ENCODE peak calls at places on chromosome 22, in seven cellular contexts. One of them, this sample, is unnamed.
A peak's percentile ranks its signal among the peaks of the same experiment; 100 is the strongest.

GRCh38 chr22:20834725-20835124 is 23.9 kb downstream of the PI4KA start:
- DNase-seq in A549: no peak
- DNase-seq in thoracic aorta: no peak
- DNase-seq in AG04450: no peak
- DNase-seq in choroid plexus epithelial cell: no peak
- DNase-seq in mucosa of descending colon: no peak
- DNase-seq in heart right ventricle: no peak
- DNase-seq in this sample: no peak

GRCh38 chr22:48884292-48884691 is 943.4 kb downstream of the BRD1 start:
- DNase-seq in A549: no peak
- DNase-seq in thoracic aorta: no peak
- DNase-seq in AG04450: no peak
- DNase-seq in choroid plexus epithelial cell: no peak
- DNase-seq in mucosa of descending colon: no peak
- DNase-seq in heart right ventricle: no peak
- DNase-seq in this sample: no peak

GRCh38 chr22:30007361-30007760 is 72.9 kb upstream of the HORMAD2 start:
- DNase-seq in A549: no peak
- DNase-seq in thoracic aorta: no peak
- DNase-seq in AG04450: no peak
- DNase-seq in choroid plexus epithelial cell: no peak
- DNase-seq in mucosa of descending colon: no peak
- DNase-seq in heart right ventricle: no peak
- DNase-seq in this sample: no peak

GRCh38 chr22:29148036-29148435 is 57.7 kb upstream of the EMID1 start:
- DNase-seq in A549: no peak
- DNase-seq in thoracic aorta: no peak
- DNase-seq in AG04450: no peak
- DNase-seq in choroid plexus epithelial cell: no peak
- DNase-seq in mucosa of descending colon: no peak
- DNase-seq in heart right ventricle: no peak
- DNase-seq in this sample: no peak

GRCh38 chr22:30121988-30122387 is 41.7 kb downstream of the HORMAD2 start:
- DNase-seq in A549: no peak
- DNase-seq in thoracic aorta: no peak
- DNase-seq in AG04450: no peak
- DNase-seq in choroid plexus epithelial cell: no peak
- DNase-seq in mucosa of descending colon: no peak
- DNase-seq in heart right ventricle: no peak
- DNase-seq in this sample: no peak

GRCh38 chr22:27705391-27706080 is 96.0 kb downstream of the MN1 start:
- DNase-seq in A549: no peak
- DNase-seq in thoracic aorta: no peak
- DNase-seq in AG04450: no peak
- DNase-seq in choroid plexus epithelial cell: no peak
- DNase-seq in mucosa of descending colon: no peak
- DNase-seq in heart right ventricle: no peak
- DNase-seq in this sample: no peak

GRCh38 chr22:46113110-46113909 is 37.0 kb upstream of the PPARA start:
- DNase-seq in A549: no peak
- DNase-seq in thoracic aorta: no peak
- DNase-seq in AG04450: no peak
- DNase-seq in choroid plexus epithelial cell: no peak
- DNase-seq in mucosa of descending colon: no peak
- DNase-seq in heart right ventricle: peak; percentile 36
- DNase-seq in this sample: no peak

GRCh38 chr22:47102648-47103047 is 340.2 kb downstream of the TBC1D22A start:
- DNase-seq in A549: no peak
- DNase-seq in thoracic aorta: no peak
- DNase-seq in AG04450: no peak
- DNase-seq in choroid plexus epithelial cell: no peak
- DNase-seq in mucosa of descending colon: no peak
- DNase-seq in heart right ventricle: no peak
- DNase-seq in this sample: no peak

GRCh38 chr22:29079218-29079901 is 6.5 kb downstream of the KREMEN1 start:
- DNase-seq in A549: no peak
- DNase-seq in thoracic aorta: no peak
- DNase-seq in AG04450: no peak
- DNase-seq in choroid plexus epithelial cell: no peak
- DNase-seq in mucosa of descending colon: peak; percentile 62
- DNase-seq in heart right ventricle: no peak
- DNase-seq in this sample: no peak

GRCh38 chr22:26330971-26331625 is 98.0 kb upstream of the ASPHD2 start:
- DNase-seq in A549: peak; percentile 45
- DNase-seq in thoracic aorta: no peak
- DNase-seq in AG04450: no peak
- DNase-seq in choroid plexus epithelial cell: peak; percentile 62
- DNase-seq in mucosa of descending colon: no peak
- DNase-seq in heart right ventricle: no peak
- DNase-seq in this sample: peak; percentile 32

GRCh38 chr22:48199667-48200066 is 1437.2 kb downstream of the TBC1D22A start:
- DNase-seq in A549: no peak
- DNase-seq in thoracic aorta: no peak
- DNase-seq in AG04450: no peak
- DNase-seq in choroid plexus epithelial cell: no peak
- DNase-seq in mucosa of descending colon: no peak
- DNase-seq in heart right ventricle: no peak
- DNase-seq in this sample: no peak

GRCh38 chr22:30830907-30831306 is 136.2 kb downstream of the OSBP2 start:
- DNase-seq in A549: peak; percentile 70
- DNase-seq in thoracic aorta: no peak
- DNase-seq in AG04450: peak; percentile 80
- DNase-seq in choroid plexus epithelial cell: peak; percentile 80
- DNase-seq in mucosa of descending colon: no peak
- DNase-seq in heart right ventricle: no peak
- DNase-seq in this sample: peak; percentile 89

GRCh38 chr22:33923660-33924246 is 3.5 kb upstream of the LARGE1 start:
- DNase-seq in A549: peak; percentile 43
- DNase-seq in thoracic aorta: peak; percentile 16
- DNase-seq in AG04450: peak; percentile 23
- DNase-seq in choroid plexus epithelial cell: peak; percentile 85
- DNase-seq in mucosa of descending colon: no peak
- DNase-seq in heart right ventricle: no peak
- DNase-seq in this sample: peak; percentile 62

GRCh38 chr22:34410111-34410510 is 489.8 kb upstream of the LARGE1 start:
- DNase-seq in A549: no peak
- DNase-seq in thoracic aorta: no peak
- DNase-seq in AG04450: no peak
- DNase-seq in choroid plexus epithelial cell: no peak
- DNase-seq in mucosa of descending colon: no peak
- DNase-seq in heart right ventricle: no peak
- DNase-seq in this sample: no peak

GRCh38 chr22:25546751-25547150 is 17.7 kb upstream of the GRK3 start:
- DNase-seq in A549: no peak
- DNase-seq in thoracic aorta: no peak
- DNase-seq in AG04450: no peak
- DNase-seq in choroid plexus epithelial cell: no peak
- DNase-seq in mucosa of descending colon: no peak
- DNase-seq in heart right ventricle: no peak
- DNase-seq in this sample: no peak

GRCh38 chr22:42299586-42300285 is 29.3 kb upstream of the TCF20 start:
- DNase-seq in A549: no peak
- DNase-seq in thoracic aorta: no peak
- DNase-seq in AG04450: no peak
- DNase-seq in choroid plexus epithelial cell: no peak
- DNase-seq in mucosa of descending colon: no peak
- DNase-seq in heart right ventricle: no peak
- DNase-seq in this sample: no peak

GRCh38 chr22:45218974-45219373 is 21.7 kb downstream of the KIAA0930 start:
- DNase-seq in A549: no peak
- DNase-seq in thoracic aorta: no peak
- DNase-seq in AG04450: no peak
- DNase-seq in choroid plexus epithelial cell: no peak
- DNase-seq in mucosa of descending colon: no peak
- DNase-seq in heart right ventricle: no peak
- DNase-seq in this sample: peak; percentile 17

GRCh38 chr22:26182723-26183122 is 13.5 kb downstream of the SEZ6L start:
- DNase-seq in A549: no peak
- DNase-seq in thoracic aorta: no peak
- DNase-seq in AG04450: no peak
- DNase-seq in choroid plexus epithelial cell: no peak
- DNase-seq in mucosa of descending colon: no peak
- DNase-seq in heart right ventricle: no peak
- DNase-seq in this sample: no peak

GRCh38 chr22:42811510-42811909 is 45.6 kb downstream of the ARFGAP3 start:
- DNase-seq in A549: no peak
- DNase-seq in thoracic aorta: no peak
- DNase-seq in AG04450: no peak
- DNase-seq in choroid plexus epithelial cell: no peak
- DNase-seq in mucosa of descending colon: no peak
- DNase-seq in heart right ventricle: no peak
- DNase-seq in this sample: no peak

GRCh38 chr22:42581762-42582716 is 28.3 kb downstream of the SERHL2 start:
- DNase-seq in A549: peak; percentile 51
- DNase-seq in thoracic aorta: peak; percentile 60
- DNase-seq in AG04450: no peak
- DNase-seq in choroid plexus epithelial cell: peak; percentile 78
- DNase-seq in mucosa of descending colon: peak; percentile 83
- DNase-seq in heart right ventricle: peak; percentile 84
- DNase-seq in this sample: peak; percentile 41

GRCh38 chr22:39214006-39214382 is 30.8 kb downstream of the PDGFB start:
- DNase-seq in A549: no peak
- DNase-seq in thoracic aorta: no peak
- DNase-seq in AG04450: no peak
- DNase-seq in choroid plexus epithelial cell: no peak
- DNase-seq in mucosa of descending colon: no peak
- DNase-seq in heart right ventricle: no peak
- DNase-seq in this sample: no peak

GRCh38 chr22:39214383-39215069 is 30.3 kb downstream of the PDGFB start:
- DNase-seq in A549: peak; percentile 43
- DNase-seq in thoracic aorta: no peak
- DNase-seq in AG04450: no peak
- DNase-seq in choroid plexus epithelial cell: peak; percentile 39
- DNase-seq in mucosa of descending colon: no peak
- DNase-seq in heart right ventricle: no peak
- DNase-seq in this sample: no peak

GRCh38 chr22:39216143-39216490 is 28.7 kb downstream of the PDGFB start:
- DNase-seq in A549: no peak
- DNase-seq in thoracic aorta: no peak
- DNase-seq in AG04450: no peak
- DNase-seq in choroid plexus epithelial cell: no peak
- DNase-seq in mucosa of descending colon: no peak
- DNase-seq in heart right ventricle: no peak
- DNase-seq in this sample: no peak

GRCh38 chr22:39215070-39215396 is 29.7 kb downstream of the PDGFB start:
- DNase-seq in A549: no peak
- DNase-seq in thoracic aorta: no peak
- DNase-seq in AG04450: no peak
- DNase-seq in choroid plexus epithelial cell: no peak
- DNase-seq in mucosa of descending colon: no peak
- DNase-seq in heart right ventricle: no peak
- DNase-seq in this sample: no peak

GRCh38 chr22:39215430-39216142 is 29.2 kb downstream of the PDGFB start:
- DNase-seq in A549: peak; percentile 36
- DNase-seq in thoracic aorta: no peak
- DNase-seq in AG04450: no peak
- DNase-seq in choroid plexus epithelial cell: no peak
- DNase-seq in mucosa of descending colon: no peak
- DNase-seq in heart right ventricle: no peak
- DNase-seq in this sample: no peak
- TF ChIP-seq CTCF in A549: peak; percentile 15
- TF ChIP-seq CTCF in thoracic aorta: no peak
- TF ChIP-seq CTCF in AG04450: peak; percentile 41
- TF ChIP-seq CTCF in choroid plexus epithelial cell: peak; percentile 53
- TF ChIP-seq CTCF in mucosa of descending colon: no peak
- TF ChIP-seq CTCF in heart right ventricle: peak; percentile 43
- TF ChIP-seq CTCF in this sample: peak; percentile 59

GRCh38 chr22:19799322-19800190 is 39.0 kb downstream of the TBX1 start:
- DNase-seq in A549: no peak
- DNase-seq in thoracic aorta: peak; percentile 25
- DNase-seq in AG04450: peak; percentile 77
- DNase-seq in choroid plexus epithelial cell: peak; percentile 83
- DNase-seq in mucosa of descending colon: peak; percentile 57
- DNase-seq in heart right ventricle: peak; percentile 30
- DNase-seq in this sample: peak; percentile 74
- TF ChIP-seq CTCF in A549: no peak
- TF ChIP-seq CTCF in thoracic aorta: peak; percentile 12
- TF ChIP-seq CTCF in AG04450: peak; percentile 14
- TF ChIP-seq CTCF in choroid plexus epithelial cell: peak; percentile 32
- TF ChIP-seq CTCF in mucosa of descending colon: no peak
- TF ChIP-seq CTCF in heart right ventricle: no peak
- TF ChIP-seq CTCF in this sample: peak; percentile 40

DNA sequence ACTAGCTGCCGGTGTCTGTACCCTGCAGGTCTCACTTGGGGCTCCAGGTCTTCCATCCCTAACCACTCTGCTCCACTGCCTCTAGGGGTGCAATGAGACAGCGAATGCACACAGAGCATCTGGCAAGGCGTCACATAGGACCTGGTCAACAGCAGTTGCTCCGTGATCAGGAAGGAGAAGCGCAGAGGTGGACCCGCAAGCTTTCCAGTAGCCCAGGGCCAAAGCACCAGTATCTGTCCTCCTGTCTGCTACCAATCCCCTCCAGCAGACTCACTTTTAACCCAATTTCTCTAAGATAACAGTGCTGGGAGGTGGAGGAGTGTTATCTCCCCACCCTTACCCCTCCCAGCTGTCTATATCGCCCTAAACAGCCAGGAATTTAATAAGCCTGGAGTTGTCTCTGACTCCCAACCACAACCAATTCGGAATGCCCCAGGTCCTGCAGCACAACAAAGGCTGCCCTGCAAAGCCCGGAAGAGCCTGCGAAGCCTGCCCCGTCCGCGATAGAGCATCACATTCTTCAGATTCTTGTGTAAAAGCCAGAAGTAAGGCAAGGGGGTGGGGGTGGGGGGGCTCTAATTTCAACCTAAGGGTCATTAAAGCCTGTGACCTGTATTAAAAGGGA is 19.3 kb downstream of the MYH9 start:
- DNase-seq in A549: no peak
- DNase-seq in thoracic aorta: no peak
- DNase-seq in AG04450: peak; percentile 63
- DNase-seq in choroid plexus epithelial cell: peak; percentile 83
- DNase-seq in mucosa of descending colon: no peak
- DNase-seq in heart right ventricle: no peak
- DNase-seq in this sample: no peak
- TF ChIP-seq CTCF in A549: no peak
- TF ChIP-seq CTCF in thoracic aorta: no peak
- TF ChIP-seq CTCF in AG04450: peak; percentile 3
- TF ChIP-seq CTCF in choroid plexus epithelial cell: peak; percentile 34
- TF ChIP-seq CTCF in mucosa of descending colon: no peak
- TF ChIP-seq CTCF in heart right ventricle: no peak
- TF ChIP-seq CTCF in this sample: peak; percentile 43

DNA sequence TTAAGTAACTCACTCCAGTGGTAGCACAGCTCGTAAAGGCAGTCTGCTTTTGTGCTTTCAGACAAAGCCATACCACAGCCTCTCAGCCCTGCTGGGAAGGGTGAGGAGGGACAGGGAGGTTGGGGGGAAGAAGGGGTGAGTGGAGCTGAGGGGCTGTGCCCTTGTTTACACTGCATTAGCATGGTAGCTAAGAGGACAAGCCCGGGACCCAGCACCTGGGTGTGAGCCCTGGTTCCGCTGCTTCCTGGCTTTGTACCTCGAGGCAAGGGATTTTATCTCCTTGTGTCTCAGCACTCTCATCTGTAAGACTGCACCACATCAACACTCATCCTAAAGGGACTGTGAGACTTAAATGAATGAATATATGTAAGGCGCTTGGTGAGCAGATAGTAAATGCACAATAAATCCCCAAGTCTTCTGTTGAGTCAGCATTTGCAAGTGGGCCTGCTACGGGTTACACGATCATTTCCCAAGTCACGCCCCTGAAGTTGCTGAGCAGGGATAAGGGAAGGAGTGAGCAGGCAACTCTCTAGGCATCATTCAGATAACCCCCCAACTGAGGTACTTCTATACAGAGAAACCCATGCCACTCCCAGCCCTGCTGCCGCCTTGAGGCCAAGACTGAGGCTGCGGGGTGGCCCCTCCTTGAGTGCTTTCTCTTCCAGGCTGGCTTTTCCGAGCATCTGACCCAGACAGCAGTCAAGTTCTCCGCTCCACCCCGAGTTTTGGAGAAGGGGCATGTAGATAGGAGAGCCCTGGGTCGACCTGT is 7.5 kb downstream of the RASD2 start:
- DNase-seq in A549: no peak
- DNase-seq in thoracic aorta: no peak
- DNase-seq in AG04450: no peak
- DNase-seq in choroid plexus epithelial cell: peak; percentile 20
- DNase-seq in mucosa of descending colon: no peak
- DNase-seq in heart right ventricle: no peak
- DNase-seq in this sample: no peak
- TF ChIP-seq CTCF in A549: no peak
- TF ChIP-seq CTCF in thoracic aorta: no peak
- TF ChIP-seq CTCF in AG04450: peak; percentile 19
- TF ChIP-seq CTCF in choroid plexus epithelial cell: peak; percentile 49
- TF ChIP-seq CTCF in mucosa of descending colon: no peak
- TF ChIP-seq CTCF in heart right ventricle: no peak
- TF ChIP-seq CTCF in this sample: peak; percentile 57

This sample was measured in brain microvascular endothelial cell.